ENCODE peak calls at places on chromosomes 3 and 15, in five cellular contexts. N is fibroblast of lung, L is natural killer cell, U is psoas muscle, H is cardiac muscle cell. Z is an unnamed sample.

GRCh38 chr3:72996121-72996472 is 514 bp upstream of the PPP4R2 start:
- DNase-seq in H (no peak), N (no peak), U (peak; percentile 23), L (no peak), Z (no peak)

GRCh38 chr3:172595648-172596393 is 72.6 kb upstream of the TNFSF10 start:
- DNase-seq in U (no peak), H (peak; percentile 79), L (no peak), N (peak; percentile 46), Z (no peak)

GRCh38 chr3:8324727-8325126 is 176.9 kb upstream of the LMCD1 start:
- DNase-seq in N (peak; percentile 40), H (peak; percentile 78), L (peak; percentile 67), U (peak; percentile 18), Z (no peak)

GRCh38 chr3:16849795-16850194 is 35.0 kb upstream of the PLCL2 start:
- DNase-seq in L (no peak), U (no peak), N (peak; percentile 77), H (peak; percentile 89), Z (no peak)

GRCh38 chr15:81170504-81170903 is 26.2 kb upstream of the IL16 start:
- DNase-seq in U (no peak), H (no peak), L (no peak), N (peak; percentile 8), Z (no peak)

GRCh38 chr15:38768970-38769369 is 204.4 kb upstream of the RASGRP1 start:
- DNase-seq in N (peak; percentile 30), H (peak; percentile 64), L (no peak), U (peak; percentile 21), Z (no peak)

GRCh38 chr15:100733088-100733487 is 130.7 kb downstream of the ASB7 start:
- DNase-seq in L (no peak), H (peak; percentile 60), N (peak; percentile 68), U (peak; percentile 41), Z (no peak)

GRCh38 chr15:89888214-89888804 is 5.5 kb downstream of the AP3S2 start:
- DNase-seq in H (peak; percentile 74), N (peak; percentile 66), L (no peak), U (no peak), Z (no peak)

GRCh38 chr3:112650472-112650871 is 9.5 kb upstream of the CCDC80 start:
- DNase-seq in H (peak; percentile 34), N (peak; percentile 77), L (no peak), U (no peak), Z (no peak)

GRCh38 chr3:121574449-121574848 is 6.7 kb downstream of the ARGFX start:
- DNase-seq in H (peak; percentile 49), N (peak; percentile 17), L (no peak), U (no peak), Z (no peak)

GRCh38 chr3:138066383-138066782 is 49.0 kb downstream of the DZIP1L start:
- DNase-seq in N (no peak), U (no peak), H (no peak), L (no peak), Z (no peak)

GRCh38 chr3:177928156-177928555 is 608.1 kb upstream of the KCNMB2 start:
- DNase-seq in L (no peak), U (no peak), H (no peak), N (peak; percentile 76), Z (no peak)

GRCh38 chr3:68088216-68088615 is 433.8 kb upstream of the SUCLG2 start:
- DNase-seq in U (no peak), H (no peak), N (no peak), L (no peak), Z (no peak)

GRCh38 chr15:38647683-38648082 is 83.1 kb upstream of the RASGRP1 start:
- DNase-seq in L (no peak), N (peak; percentile 7), H (peak; percentile 47), U (no peak), Z (no peak)

GRCh38 chr3:172877011-172877410 is 126.5 kb downstream of the ECT2 start:
- DNase-seq in L (no peak), H (peak; percentile 44), U (no peak), N (no peak), Z (no peak)

GRCh38 chr3:126655887-126656286 is 963 bp upstream of the TXNRD3 start:
- DNase-seq in N (no peak), H (no peak), L (no peak), U (no peak), Z (no peak)

GRCh38 chr15:61367953-61368352 is 138.9 kb upstream of the RORA start:
- DNase-seq in N (no peak), H (no peak), U (no peak), L (no peak), Z (no peak)

GRCh38 chr3:96959902-96960596 is 145.7 kb downstream of the EPHA6 start:
- DNase-seq in H (no peak), U (no peak), L (no peak), N (no peak), Z (no peak)

GRCh38 chr3:126295407-126295939 is 61.7 kb downstream of the KLF15 start:
- DNase-seq in U (no peak), H (no peak), N (no peak), L (no peak), Z (no peak)

GRCh38 chr15:100002787-100003536 is 269.7 kb upstream of the LYSMD4 start:
- DNase-seq in U (no peak), H (no peak), L (no peak), N (no peak), Z (no peak)

GRCh38 chr15:89002281-89002761 is 85.9 kb upstream of the ABHD2 start:
- DNase-seq in U (no peak), L (no peak), H (peak; percentile 87), N (peak; percentile 75), Z (no peak)

GRCh38 chr3:5138214-5138981 is 16.3 kb downstream of the ARL8B start:
- DNase-seq in N (peak; percentile 43), H (no peak), U (no peak), L (no peak), Z (no peak)

GRCh38 chr3:109553573-109554371 is 216.4 kb upstream of the DPPA4 start:
- DNase-seq in U (no peak), H (no peak), N (peak; percentile 84), L (no peak), Z (no peak)
- TF ChIP-seq CTCF in U (no peak), H (no peak), N (no peak), L (no peak), Z (no peak)

DNA sequence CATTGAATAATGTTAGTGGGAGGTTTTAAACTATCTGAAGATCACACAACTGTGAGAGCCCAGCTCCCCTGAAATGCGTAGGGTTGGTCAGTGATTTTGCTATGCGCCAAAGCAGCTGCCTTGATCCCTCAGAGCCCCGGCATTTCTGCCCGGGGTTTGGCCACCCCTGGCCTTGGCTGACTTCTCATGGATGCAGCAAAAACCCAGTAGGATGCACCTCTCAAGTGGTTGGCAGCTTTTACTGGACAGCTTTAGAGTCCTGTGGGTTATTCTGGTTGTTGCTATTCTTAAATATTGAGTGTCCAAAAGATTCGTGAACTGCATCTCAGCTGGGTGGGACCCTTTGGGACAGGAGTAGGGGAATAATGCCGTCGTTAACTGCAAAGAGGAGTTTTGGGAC is 291.7 kb upstream of the CTDSPL start:
- DNase-seq in H (no peak), N (no peak), L (no peak), U (no peak), Z (no peak)
- TF ChIP-seq CTCF in H (no peak), N (no peak), L (no peak), U (no peak), Z (no peak)

GRCh38 chr3:481680-482079 is 285.1 kb downstream of the CHL1 start:
- DNase-seq in L (no peak), U (no peak), H (peak; percentile 17), N (no peak), Z (no peak)
- TF ChIP-seq CTCF in L (no peak), U (no peak), H (peak; percentile 25), N (peak; percentile 38), Z (peak; percentile 55)

DNA sequence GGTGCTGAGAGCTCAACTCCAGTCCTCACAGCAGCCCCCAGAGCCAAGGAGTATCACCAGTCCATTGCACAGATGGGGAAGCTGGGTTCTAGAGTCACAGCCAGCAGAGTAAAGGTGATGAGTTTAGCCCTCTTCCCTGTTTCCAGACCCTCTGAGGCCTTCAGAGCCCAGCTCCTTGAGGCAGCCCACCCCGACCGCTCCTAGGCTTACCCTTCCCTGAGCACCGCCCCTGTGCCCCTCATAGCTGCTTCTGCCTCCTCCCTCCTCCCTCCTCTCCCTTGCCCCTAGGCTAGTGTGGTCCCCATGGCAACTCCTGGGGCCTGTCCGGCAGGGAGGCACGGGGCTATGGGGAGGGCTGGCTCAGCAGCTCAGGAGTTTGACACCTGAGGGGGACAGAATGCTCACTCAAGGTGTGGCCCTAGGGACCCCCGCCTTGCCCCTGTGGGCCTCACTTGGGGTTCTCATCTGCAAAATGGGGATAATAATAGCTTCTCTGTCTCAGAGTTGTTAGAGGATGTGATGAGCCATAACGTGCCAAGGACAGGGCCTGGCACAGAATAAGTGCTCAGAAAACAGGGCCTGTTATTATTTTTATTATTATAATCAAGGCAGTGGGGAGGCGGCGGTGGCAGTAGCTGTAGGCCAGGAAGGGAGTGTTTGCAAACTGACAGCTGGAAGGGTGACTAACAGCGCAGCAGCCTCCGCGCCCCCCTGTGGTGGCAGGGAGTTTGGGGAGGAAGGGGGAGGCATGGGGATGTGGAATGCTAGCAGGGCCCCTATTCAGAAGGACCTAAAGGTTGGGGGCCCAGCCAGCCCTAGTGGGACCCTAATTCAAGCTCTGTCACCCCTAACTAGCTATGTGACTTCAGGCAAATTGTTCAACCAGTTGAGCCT is 11.5 kb downstream of the CSK start:
- DNase-seq in N (peak; percentile 34), H (peak; percentile 30), U (no peak), L (peak; percentile 72), Z (no peak)
- TF ChIP-seq CTCF in N (peak; percentile 13), H (peak; percentile 37), U (no peak), L (peak; percentile 68), Z (peak; percentile 18)

GRCh38 chr3:104632521-104632920 is 734.2 kb upstream of the ALCAM start:
- DNase-seq in H (peak; percentile 22), N (peak; percentile 5), L (no peak), U (no peak), Z (no peak)

GRCh38 chr3:104631254-104631653 is 735.5 kb upstream of the ALCAM start:
- DNase-seq in L (no peak), U (no peak), H (no peak), N (no peak), Z (no peak)

GRCh38 chr3:104632947-104633346 is 733.8 kb upstream of the ALCAM start:
- DNase-seq in L (no peak), H (no peak), U (no peak), N (no peak), Z (no peak)

GRCh38 chr3:104635872-104636580 is 730.7 kb upstream of the ALCAM start:
- DNase-seq in H (no peak), L (no peak), N (no peak), U (no peak), Z (no peak)
- TF ChIP-seq CTCF in H (peak; percentile 7), L (no peak), N (no peak), U (no peak), Z (no peak)

GRCh38 chr3:106542101-106542769 is 673.4 kb upstream of the CBLB start:
- DNase-seq in U (no peak), N (peak; percentile 80), H (peak; percentile 61), L (no peak), Z (no peak)

GRCh38 chr3:106540743-106541142 is 671.9 kb upstream of the CBLB start:
- DNase-seq in H (no peak), L (no peak), U (no peak), N (no peak), Z (no peak)
- TF ChIP-seq CTCF in H (no peak), L (no peak), U (no peak), N (no peak), Z (no peak)